ENCODE peak calls at places on chromosomes 7 and 10, in seven cellular contexts. One of them, this sample, is unnamed.

GRCh38 chr10:79268100-79268670 is 79.1 kb upstream of the PPIF start:
- DNase-seq in uterus: no peak
- DNase-seq in hepatocyte: no peak
- DNase-seq in fibroblast of lung: peak
- DNase-seq in stomach: no peak
- DNase-seq in A549: no peak
- DNase-seq in tibial artery: no peak
- DNase-seq in this sample: no peak

GRCh38 chr7:34735526-34735925 is 77.5 kb downstream of the NPSR1 start:
- DNase-seq in uterus: no peak
- DNase-seq in hepatocyte: no peak
- DNase-seq in fibroblast of lung: no peak
- DNase-seq in stomach: no peak
- DNase-seq in A549: no peak
- DNase-seq in tibial artery: no peak
- DNase-seq in this sample: no peak

GRCh38 chr10:20492447-20492846 is 404.7 kb downstream of the NEBL start:
- DNase-seq in uterus: no peak
- DNase-seq in hepatocyte: peak
- DNase-seq in fibroblast of lung: peak
- DNase-seq in stomach: no peak
- DNase-seq in A549: peak
- DNase-seq in tibial artery: no peak
- DNase-seq in this sample: no peak

GRCh38 chr7:134835463-134835823 is 56.0 kb downstream of the CALD1 start:
- DNase-seq in uterus: no peak
- DNase-seq in hepatocyte: no peak
- DNase-seq in fibroblast of lung: no peak
- DNase-seq in stomach: no peak
- DNase-seq in A549: no peak
- DNase-seq in tibial artery: no peak
- DNase-seq in this sample: no peak

GRCh38 chr10:103958996-103959395 is 7.9 kb upstream of the SLK start:
- DNase-seq in uterus: no peak
- DNase-seq in hepatocyte: no peak
- DNase-seq in fibroblast of lung: no peak
- DNase-seq in stomach: no peak
- DNase-seq in A549: no peak
- DNase-seq in tibial artery: no peak
- DNase-seq in this sample: no peak

GRCh38 chr10:121659236-121659635 is 61.0 kb upstream of the FGFR2 start:
- DNase-seq in uterus: no peak
- DNase-seq in hepatocyte: no peak
- DNase-seq in fibroblast of lung: no peak
- DNase-seq in stomach: no peak
- DNase-seq in A549: no peak
- DNase-seq in tibial artery: no peak
- DNase-seq in this sample: no peak

GRCh38 chr10:94129393-94130130 is 135.8 kb downstream of the PLCE1 start:
- DNase-seq in uterus: no peak
- DNase-seq in hepatocyte: peak
- DNase-seq in fibroblast of lung: peak
- DNase-seq in stomach: no peak
- DNase-seq in A549: peak
- DNase-seq in tibial artery: peak
- DNase-seq in this sample: no peak

GRCh38 chr10:128995676-128996075 is 471.4 kb upstream of the MGMT start:
- DNase-seq in uterus: no peak
- DNase-seq in hepatocyte: no peak
- DNase-seq in fibroblast of lung: no peak
- DNase-seq in stomach: no peak
- DNase-seq in A549: no peak
- DNase-seq in tibial artery: no peak
- DNase-seq in this sample: no peak

DNA sequence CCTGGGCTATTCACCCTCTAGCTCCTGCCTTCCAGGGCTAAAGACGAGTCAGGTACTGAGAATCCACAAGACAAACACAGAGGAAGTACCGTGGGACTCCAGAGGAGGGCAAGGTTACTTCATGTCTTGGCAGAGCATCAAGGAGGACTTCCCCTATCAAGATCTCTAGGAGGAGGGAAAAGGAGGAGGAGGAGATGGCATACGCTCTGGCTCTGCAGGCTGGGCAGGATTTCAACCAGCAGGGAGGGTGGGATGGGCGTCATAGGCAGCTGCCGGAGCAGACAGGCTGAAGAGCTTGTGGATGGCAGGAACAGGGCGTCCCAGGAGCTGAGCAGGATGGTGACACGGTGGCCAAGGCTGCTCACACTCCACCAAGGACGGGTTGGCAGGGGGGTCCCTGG is 21.3 kb downstream of the MDH2 start:
- DNase-seq in uterus: peak
- DNase-seq in hepatocyte: peak
- DNase-seq in fibroblast of lung: peak
- DNase-seq in stomach: peak
- DNase-seq in A549: peak
- DNase-seq in tibial artery: peak
- DNase-seq in this sample: peak
- TF ChIP-seq CTCF in uterus: no peak
- TF ChIP-seq CTCF in hepatocyte: peak
- TF ChIP-seq CTCF in fibroblast of lung: peak
- TF ChIP-seq CTCF in stomach: peak
- TF ChIP-seq CTCF in A549: peak
- TF ChIP-seq CTCF in tibial artery: no peak
- TF ChIP-seq CTCF in this sample: peak

GRCh38 chr10:31100176-31100575 is 68.5 kb upstream of the ZNF438 start:
- DNase-seq in uterus: no peak
- DNase-seq in hepatocyte: no peak
- DNase-seq in fibroblast of lung: no peak
- DNase-seq in stomach: no peak
- DNase-seq in A549: no peak
- DNase-seq in tibial artery: no peak
- DNase-seq in this sample: no peak

GRCh38 chr10:31099101-31099500 is 67.4 kb upstream of the ZNF438 start:
- DNase-seq in uterus: no peak
- DNase-seq in hepatocyte: no peak
- DNase-seq in fibroblast of lung: peak
- DNase-seq in stomach: no peak
- DNase-seq in A549: no peak
- DNase-seq in tibial artery: no peak
- DNase-seq in this sample: no peak

GRCh38 chr10:31101123-31101522 is 69.5 kb upstream of the ZNF438 start:
- DNase-seq in uterus: no peak
- DNase-seq in hepatocyte: peak
- DNase-seq in fibroblast of lung: peak
- DNase-seq in stomach: peak
- DNase-seq in A549: peak
- DNase-seq in tibial artery: no peak
- DNase-seq in this sample: no peak

GRCh38 chr10:31100662-31101061 is 69.0 kb upstream of the ZNF438 start:
- DNase-seq in uterus: no peak
- DNase-seq in hepatocyte: no peak
- DNase-seq in fibroblast of lung: no peak
- DNase-seq in stomach: no peak
- DNase-seq in A549: no peak
- DNase-seq in tibial artery: no peak
- DNase-seq in this sample: no peak

DNA sequence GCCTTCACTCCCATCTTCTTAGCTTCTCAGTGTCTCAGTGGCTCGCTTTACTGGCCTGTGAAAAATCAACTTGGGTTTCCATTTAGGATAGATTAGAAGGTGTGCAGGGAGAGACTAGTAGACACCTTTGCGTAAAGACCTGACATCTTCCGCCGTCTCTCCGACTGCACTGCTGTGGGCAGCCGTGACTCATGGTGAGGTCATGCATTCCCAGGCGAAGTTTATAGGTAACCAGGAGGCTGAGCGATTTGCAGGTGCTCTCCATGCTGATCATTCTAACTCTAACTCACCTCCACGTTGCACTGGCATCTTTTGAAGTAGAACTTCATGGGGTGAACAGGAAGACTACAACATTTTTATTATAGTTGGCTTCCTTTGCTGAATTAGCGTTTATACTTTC is 68.0 kb upstream of the ZNF438 start:
- DNase-seq in uterus: no peak
- DNase-seq in hepatocyte: peak
- DNase-seq in fibroblast of lung: no peak
- DNase-seq in stomach: peak
- DNase-seq in A549: peak
- DNase-seq in tibial artery: no peak
- DNase-seq in this sample: no peak
- H3K27ac ChIP-seq in uterus: no peak
- H3K27ac ChIP-seq in hepatocyte: peak
- H3K27ac ChIP-seq in fibroblast of lung: no peak
- H3K27ac ChIP-seq in stomach: no peak
- H3K27ac ChIP-seq in A549: peak
- H3K27ac ChIP-seq in tibial artery: no peak
- H3K27ac ChIP-seq in this sample: no peak

GRCh38 chr7:55523366-55523765 is 48.9 kb downstream of the VOPP1 start:
- DNase-seq in uterus: no peak
- DNase-seq in hepatocyte: no peak
- DNase-seq in fibroblast of lung: no peak
- DNase-seq in stomach: peak
- DNase-seq in A549: no peak
- DNase-seq in tibial artery: no peak
- DNase-seq in this sample: no peak

GRCh38 chr7:55521543-55522267 is 50.6 kb downstream of the VOPP1 start:
- DNase-seq in uterus: no peak
- DNase-seq in hepatocyte: no peak
- DNase-seq in fibroblast of lung: no peak
- DNase-seq in stomach: peak
- DNase-seq in A549: no peak
- DNase-seq in tibial artery: no peak
- DNase-seq in this sample: no peak

GRCh38 chr7:55524558-55525310 is 47.6 kb downstream of the VOPP1 start:
- DNase-seq in uterus: no peak
- DNase-seq in hepatocyte: no peak
- DNase-seq in fibroblast of lung: peak
- DNase-seq in stomach: peak
- DNase-seq in A549: no peak
- DNase-seq in tibial artery: no peak
- DNase-seq in this sample: no peak

GRCh38 chr7:55520426-55521140 is 51.7 kb downstream of the VOPP1 start:
- DNase-seq in uterus: no peak
- DNase-seq in hepatocyte: no peak
- DNase-seq in fibroblast of lung: no peak
- DNase-seq in stomach: no peak
- DNase-seq in A549: no peak
- DNase-seq in tibial artery: no peak
- DNase-seq in this sample: no peak

DNA sequence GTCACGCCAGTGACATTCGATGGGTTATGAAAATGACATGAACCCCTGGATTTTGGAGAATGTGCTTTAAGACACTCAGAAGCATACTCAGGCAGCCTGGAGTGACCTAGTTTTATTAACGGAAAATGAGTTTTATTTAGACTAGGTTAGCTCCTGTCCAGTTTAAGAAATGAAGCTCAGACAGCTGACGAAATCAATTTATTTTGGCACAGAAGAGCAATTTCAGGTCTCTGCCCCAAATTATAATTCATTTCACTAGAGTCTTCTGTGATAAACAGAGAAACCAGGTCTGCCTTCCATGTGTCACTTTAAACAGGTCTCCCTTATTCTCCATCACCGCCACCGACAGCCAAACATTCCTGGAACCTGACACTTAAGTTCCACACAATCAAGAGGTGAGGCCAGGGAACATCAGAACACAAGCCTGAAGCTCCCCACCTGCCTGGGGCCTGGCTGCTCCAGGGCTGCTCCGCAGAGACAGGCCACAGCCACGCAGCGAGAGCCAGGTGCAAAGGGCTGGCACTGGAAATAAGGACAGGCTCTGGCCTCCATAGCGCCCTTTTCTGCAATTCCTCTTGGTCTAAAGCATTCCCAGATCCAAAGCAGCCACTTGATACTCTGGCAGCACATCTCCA is 49.9 kb downstream of the VOPP1 start:
- DNase-seq in uterus: no peak
- DNase-seq in hepatocyte: no peak
- DNase-seq in fibroblast of lung: no peak
- DNase-seq in stomach: peak
- DNase-seq in A549: no peak
- DNase-seq in tibial artery: no peak
- DNase-seq in this sample: no peak
- TF ChIP-seq CTCF in uterus: no peak
- TF ChIP-seq CTCF in hepatocyte: no peak
- TF ChIP-seq CTCF in fibroblast of lung: no peak
- TF ChIP-seq CTCF in stomach: no peak
- TF ChIP-seq CTCF in A549: no peak
- TF ChIP-seq CTCF in tibial artery: no peak
- TF ChIP-seq CTCF in this sample: no peak

DNA sequence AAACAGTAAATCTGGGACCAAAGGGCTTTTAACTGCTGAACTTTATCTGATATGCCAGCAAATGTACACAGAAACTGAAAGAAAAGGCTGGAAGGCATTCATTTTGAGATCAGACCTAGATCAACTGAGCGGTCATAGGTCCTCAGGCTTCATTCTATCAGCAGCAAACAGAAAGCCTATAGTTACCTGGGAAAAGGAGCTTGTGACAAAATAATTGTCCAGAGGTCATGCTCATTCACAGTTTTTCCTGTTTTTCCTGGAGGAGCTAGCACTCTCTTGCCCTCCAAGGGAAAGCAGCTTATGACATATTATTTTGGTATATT is 320.2 kb downstream of the AHR start:
- DNase-seq in uterus: no peak
- DNase-seq in hepatocyte: peak
- DNase-seq in fibroblast of lung: no peak
- DNase-seq in stomach: no peak
- DNase-seq in A549: no peak
- DNase-seq in tibial artery: no peak
- DNase-seq in this sample: no peak
- H3K27ac ChIP-seq in uterus: no peak
- H3K27ac ChIP-seq in hepatocyte: peak
- H3K27ac ChIP-seq in fibroblast of lung: no peak
- H3K27ac ChIP-seq in stomach: peak
- H3K27ac ChIP-seq in A549: no peak
- H3K27ac ChIP-seq in tibial artery: no peak
- H3K27ac ChIP-seq in this sample: no peak

GRCh38 chr7:46854958-46855473 is 726.9 kb downstream of the TNS3 start:
- DNase-seq in uterus: no peak
- DNase-seq in hepatocyte: no peak
- DNase-seq in fibroblast of lung: peak
- DNase-seq in stomach: no peak
- DNase-seq in A549: no peak
- DNase-seq in tibial artery: no peak
- DNase-seq in this sample: peak
- TF ChIP-seq CTCF in uterus: no peak
- TF ChIP-seq CTCF in hepatocyte: no peak
- TF ChIP-seq CTCF in fibroblast of lung: no peak
- TF ChIP-seq CTCF in stomach: no peak
- TF ChIP-seq CTCF in A549: peak
- TF ChIP-seq CTCF in tibial artery: no peak
- TF ChIP-seq CTCF in this sample: no peak